ENCODE peak calls at places on chromosomes 13 and 19, in seven cellular contexts. One of them, this sample, is unnamed.

GRCh38 chr19:867301-867793 is 7.9 kb downstream of the CFD start:
- DNase-seq in breast epithelium: no peak
- DNase-seq in stomach: no peak
- DNase-seq in ovary: no peak
- DNase-seq in tibial nerve: no peak
- DNase-seq in heart left ventricle: no peak
- DNase-seq in endothelial cell of umbilical vein: no peak
- DNase-seq in this sample: no peak

GRCh38 chr13:66977156-66977555 is 253.0 kb downstream of the PCDH9 start:
- DNase-seq in breast epithelium: no peak
- DNase-seq in stomach: no peak
- DNase-seq in ovary: no peak
- DNase-seq in heart left ventricle: no peak
- DNase-seq in endothelial cell of umbilical vein: no peak
- DNase-seq in tibial nerve: no peak
- DNase-seq in this sample: no peak

GRCh38 chr13:104553156-104553555 is 1486.9 kb upstream of the SLC10A2 start:
- DNase-seq in breast epithelium: no peak
- DNase-seq in stomach: no peak
- DNase-seq in heart left ventricle: no peak
- DNase-seq in endothelial cell of umbilical vein: peak; percentile 76
- DNase-seq in tibial nerve: no peak
- DNase-seq in ovary: no peak
- DNase-seq in this sample: no peak

GRCh38 chr13:32783067-32783466 is 196.8 kb downstream of the PDS5B start:
- DNase-seq in stomach: no peak
- DNase-seq in heart left ventricle: no peak
- DNase-seq in breast epithelium: no peak
- DNase-seq in tibial nerve: no peak
- DNase-seq in ovary: no peak
- DNase-seq in endothelial cell of umbilical vein: no peak
- DNase-seq in this sample: no peak

GRCh38 chr13:94329277-94329676 is 150.2 kb downstream of the DCT start:
- DNase-seq in breast epithelium: no peak
- DNase-seq in tibial nerve: no peak
- DNase-seq in heart left ventricle: no peak
- DNase-seq in stomach: no peak
- DNase-seq in endothelial cell of umbilical vein: no peak
- DNase-seq in ovary: peak; percentile 32
- DNase-seq in this sample: peak; percentile 53

GRCh38 chr19:43504426-43505185 is at the start of gene PHLDB3:
- DNase-seq in tibial nerve: no peak
- DNase-seq in stomach: peak; percentile 50
- DNase-seq in endothelial cell of umbilical vein: peak; percentile 6
- DNase-seq in ovary: peak; percentile 59
- DNase-seq in breast epithelium: peak; percentile 68
- DNase-seq in heart left ventricle: peak; percentile 55
- DNase-seq in this sample: no peak

GRCh38 chr13:50320297-50320862 is 305.1 kb downstream of the KCNRG start:
- DNase-seq in endothelial cell of umbilical vein: peak; percentile 65
- DNase-seq in heart left ventricle: no peak
- DNase-seq in tibial nerve: no peak
- DNase-seq in breast epithelium: no peak
- DNase-seq in stomach: no peak
- DNase-seq in ovary: no peak
- DNase-seq in this sample: no peak

GRCh38 chr19:6828698-6829633 is 56.5 kb downstream of the VAV1 start:
- DNase-seq in tibial nerve: no peak
- DNase-seq in heart left ventricle: no peak
- DNase-seq in endothelial cell of umbilical vein: no peak
- DNase-seq in stomach: no peak
- DNase-seq in ovary: no peak
- DNase-seq in breast epithelium: no peak
- DNase-seq in this sample: no peak

GRCh38 chr13:102781591-102781990 is 8.0 kb upstream of the TEX30 start:
- DNase-seq in heart left ventricle: no peak
- DNase-seq in stomach: no peak
- DNase-seq in endothelial cell of umbilical vein: no peak
- DNase-seq in ovary: no peak
- DNase-seq in tibial nerve: no peak
- DNase-seq in breast epithelium: no peak
- DNase-seq in this sample: no peak

GRCh38 chr13:48902421-48902820 is 73.3 kb upstream of the FNDC3A start:
- DNase-seq in breast epithelium: no peak
- DNase-seq in ovary: no peak
- DNase-seq in endothelial cell of umbilical vein: no peak
- DNase-seq in heart left ventricle: no peak
- DNase-seq in stomach: no peak
- DNase-seq in tibial nerve: no peak
- DNase-seq in this sample: no peak

GRCh38 chr13:35995136-35995535 is 136.0 kb downstream of the DCLK1 start:
- DNase-seq in endothelial cell of umbilical vein: no peak
- DNase-seq in heart left ventricle: no peak
- DNase-seq in stomach: no peak
- DNase-seq in tibial nerve: no peak
- DNase-seq in ovary: no peak
- DNase-seq in breast epithelium: no peak
- DNase-seq in this sample: no peak

GRCh38 chr13:24161010-24161775 is 673 bp downstream of the SPATA13 start:
- DNase-seq in endothelial cell of umbilical vein: peak; percentile 19
- DNase-seq in tibial nerve: no peak
- DNase-seq in stomach: peak; percentile 78
- DNase-seq in heart left ventricle: peak; percentile 45
- DNase-seq in ovary: peak; percentile 52
- DNase-seq in breast epithelium: peak; percentile 60
- DNase-seq in this sample: no peak

GRCh38 chr19:38898788-38899446 is 501 bp downstream of the SIRT2 start:
- DNase-seq in breast epithelium: no peak
- DNase-seq in heart left ventricle: no peak
- DNase-seq in endothelial cell of umbilical vein: no peak
- DNase-seq in stomach: peak; percentile 27
- DNase-seq in tibial nerve: no peak
- DNase-seq in ovary: no peak
- DNase-seq in this sample: no peak

DNA sequence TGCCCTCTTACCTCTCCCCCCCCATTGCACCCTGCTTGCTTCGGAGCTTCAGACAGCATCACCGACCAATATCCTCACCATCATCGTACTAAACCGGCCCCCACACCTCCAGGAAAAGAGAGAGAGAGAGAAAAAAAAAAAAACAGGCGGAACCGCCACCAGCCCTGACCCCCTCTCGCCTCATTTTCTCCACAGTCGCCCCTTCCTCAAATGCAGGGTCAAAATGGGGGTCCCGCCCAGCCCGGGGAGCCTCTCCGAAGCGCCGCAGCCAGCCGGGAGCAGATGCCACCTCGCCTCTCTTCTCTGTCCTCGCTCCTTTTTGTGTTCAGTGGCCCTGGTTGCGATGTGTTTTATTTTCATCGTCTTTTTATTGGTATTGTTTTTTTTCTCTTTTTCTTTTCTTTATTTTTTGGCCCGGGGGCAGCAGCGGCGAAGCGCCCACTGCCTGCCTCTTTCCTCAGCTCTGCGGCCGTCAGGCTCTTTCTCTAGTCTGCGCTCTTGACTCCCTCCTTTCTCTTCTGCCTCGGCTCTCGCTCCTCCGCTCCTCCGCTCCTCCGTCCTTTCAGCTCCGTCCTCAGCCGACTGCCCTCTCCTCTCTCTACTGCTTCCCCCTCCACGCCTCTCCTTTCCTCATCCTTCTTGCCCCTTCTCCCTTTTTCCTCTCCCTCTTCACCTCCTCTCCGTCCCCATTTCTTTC is 41.4 kb downstream of the DEDD2 start:
- DNase-seq in tibial nerve: no peak
- DNase-seq in breast epithelium: no peak
- DNase-seq in heart left ventricle: no peak
- DNase-seq in ovary: no peak
- DNase-seq in endothelial cell of umbilical vein: peak; percentile 12
- DNase-seq in stomach: no peak
- DNase-seq in this sample: no peak
- H3K27me3 ChIP-seq in tibial nerve: peaks cover 3% of the 10 kb centered on the region
- H3K27me3 ChIP-seq in breast epithelium: peaks cover 2% of the 10 kb centered on the region
- H3K27me3 ChIP-seq in heart left ventricle: peaks cover 50% of the 10 kb centered on the region
- H3K27me3 ChIP-seq in ovary: no peaks in the 10 kb centered on the region
- H3K27me3 ChIP-seq in endothelial cell of umbilical vein: peaks cover 57% of the 10 kb centered on the region
- H3K27me3 ChIP-seq in stomach: peaks cover 96% of the 10 kb centered on the region
- H3K27me3 ChIP-seq in this sample: peaks cover 84% of the 10 kb centered on the region

GRCh38 chr13:60482012-60482411 is 85.0 kb downstream of the TDRD3 start:
- DNase-seq in breast epithelium: no peak
- DNase-seq in tibial nerve: no peak
- DNase-seq in endothelial cell of umbilical vein: no peak
- DNase-seq in stomach: no peak
- DNase-seq in ovary: no peak
- DNase-seq in heart left ventricle: no peak
- DNase-seq in this sample: no peak

DNA sequence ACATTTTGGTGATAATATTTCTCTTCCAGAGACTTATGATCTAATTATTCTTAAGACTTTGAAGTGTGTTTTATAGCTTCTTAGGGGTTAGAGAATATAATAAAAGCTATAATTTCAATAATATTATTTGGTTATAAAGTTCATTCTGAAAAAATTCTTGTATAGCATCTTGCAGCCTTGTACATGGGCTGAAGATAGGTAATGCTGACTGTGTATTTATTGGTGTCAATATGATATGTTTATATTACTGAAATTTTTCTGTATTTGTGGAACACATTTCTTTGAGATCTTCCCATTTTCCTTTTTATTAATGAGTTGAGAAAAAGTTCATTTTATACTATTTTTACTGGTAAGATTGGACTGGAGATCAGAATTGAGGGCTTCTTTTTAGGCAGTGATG is 87.8 kb downstream of the TDRD3 start:
- DNase-seq in heart left ventricle: no peak
- DNase-seq in breast epithelium: no peak
- DNase-seq in ovary: no peak
- DNase-seq in endothelial cell of umbilical vein: no peak
- DNase-seq in tibial nerve: no peak
- DNase-seq in stomach: no peak
- DNase-seq in this sample: no peak
- TF ChIP-seq POLR2A in heart left ventricle: no peak
- TF ChIP-seq POLR2A in breast epithelium: no peak
- TF ChIP-seq POLR2A in ovary: no peak
- TF ChIP-seq POLR2A in endothelial cell of umbilical vein: no peak
- TF ChIP-seq POLR2A in tibial nerve: no peak
- TF ChIP-seq POLR2A in stomach: no peak
- TF ChIP-seq POLR2A in this sample: no peak

GRCh38 chr19:50490991-50491472 is 14.4 kb upstream of the GARIN5A start:
- DNase-seq in breast epithelium: no peak
- DNase-seq in endothelial cell of umbilical vein: no peak
- DNase-seq in heart left ventricle: peak; percentile 28
- DNase-seq in tibial nerve: no peak
- DNase-seq in ovary: no peak
- DNase-seq in stomach: no peak
- DNase-seq in this sample: no peak

GRCh38 chr19:50488795-50489194 is 12.1 kb upstream of the GARIN5A start:
- DNase-seq in breast epithelium: no peak
- DNase-seq in ovary: no peak
- DNase-seq in tibial nerve: no peak
- DNase-seq in heart left ventricle: no peak
- DNase-seq in stomach: no peak
- DNase-seq in endothelial cell of umbilical vein: no peak
- DNase-seq in this sample: no peak

GRCh38 chr19:50490411-50490811 is 13.8 kb upstream of the GARIN5A start:
- DNase-seq in ovary: no peak
- DNase-seq in heart left ventricle: peak; percentile 22
- DNase-seq in stomach: no peak
- DNase-seq in endothelial cell of umbilical vein: no peak
- DNase-seq in tibial nerve: no peak
- DNase-seq in breast epithelium: no peak
- DNase-seq in this sample: no peak

GRCh38 chr19:50486823-50487515 is 10.3 kb upstream of the GARIN5A start:
- DNase-seq in tibial nerve: no peak
- DNase-seq in heart left ventricle: no peak
- DNase-seq in stomach: no peak
- DNase-seq in endothelial cell of umbilical vein: peak; percentile 15
- DNase-seq in ovary: no peak
- DNase-seq in breast epithelium: no peak
- DNase-seq in this sample: no peak

DNA sequence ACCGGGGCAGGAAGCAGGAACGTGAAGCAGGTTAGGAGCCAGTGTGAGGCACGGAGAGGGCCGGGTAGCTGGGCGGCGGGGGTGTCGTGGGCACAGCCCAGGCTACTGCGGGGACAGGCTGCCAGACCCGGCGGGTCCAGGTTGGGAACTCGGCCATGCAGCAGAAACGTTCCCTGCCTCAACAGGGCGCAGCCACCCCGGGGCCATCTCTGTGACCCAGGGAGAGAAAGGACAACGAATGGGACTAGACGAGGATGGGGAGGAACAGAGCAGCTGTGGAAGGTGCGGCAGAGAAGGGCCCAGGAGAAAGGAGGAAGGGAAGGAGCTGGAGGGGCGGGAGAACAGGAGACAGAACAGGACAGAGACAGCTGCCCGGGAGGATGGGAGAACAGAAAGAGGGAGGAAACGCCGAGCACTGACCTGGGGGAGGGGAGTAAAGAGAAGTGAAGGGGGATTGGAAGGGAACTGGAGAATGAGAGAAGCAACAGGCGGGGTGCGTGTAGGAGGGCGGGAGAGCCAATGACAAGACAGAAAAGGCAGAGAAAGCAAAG is 12.9 kb upstream of the GARIN5A start:
- DNase-seq in heart left ventricle: no peak
- DNase-seq in tibial nerve: no peak
- DNase-seq in stomach: no peak
- DNase-seq in endothelial cell of umbilical vein: no peak
- DNase-seq in ovary: no peak
- DNase-seq in breast epithelium: no peak
- DNase-seq in this sample: no peak
- H3K27me3 ChIP-seq in heart left ventricle: peaks cover 3% of the 10 kb centered on the region
- H3K27me3 ChIP-seq in tibial nerve: no peaks in the 10 kb centered on the region
- H3K27me3 ChIP-seq in stomach: peaks cover 50% of the 10 kb centered on the region
- H3K27me3 ChIP-seq in endothelial cell of umbilical vein: peaks cover 10% of the 10 kb centered on the region
- H3K27me3 ChIP-seq in ovary: no peaks in the 10 kb centered on the region
- H3K27me3 ChIP-seq in breast epithelium: no peaks in the 10 kb centered on the region
- H3K27me3 ChIP-seq in this sample: peaks cover 53% of the 10 kb centered on the region

GRCh38 chr19:50190439-50190891 is 13.0 kb upstream of the MYH14 start:
- DNase-seq in tibial nerve: no peak
- DNase-seq in endothelial cell of umbilical vein: no peak
- DNase-seq in breast epithelium: no peak
- DNase-seq in heart left ventricle: no peak
- DNase-seq in stomach: peak; percentile 60
- DNase-seq in ovary: no peak
- DNase-seq in this sample: no peak

GRCh38 chr19:50192463-50193211 is 10.8 kb upstream of the MYH14 start:
- DNase-seq in ovary: no peak
- DNase-seq in stomach: no peak
- DNase-seq in heart left ventricle: no peak
- DNase-seq in endothelial cell of umbilical vein: no peak
- DNase-seq in breast epithelium: no peak
- DNase-seq in tibial nerve: no peak
- DNase-seq in this sample: no peak

GRCh38 chr19:50191270-50191669 is 12.2 kb upstream of the MYH14 start:
- DNase-seq in tibial nerve: no peak
- DNase-seq in endothelial cell of umbilical vein: no peak
- DNase-seq in heart left ventricle: no peak
- DNase-seq in stomach: no peak
- DNase-seq in ovary: no peak
- DNase-seq in breast epithelium: no peak
- DNase-seq in this sample: no peak

GRCh38 chr19:50187937-50188336 is 15.5 kb upstream of the MYH14 start:
- DNase-seq in stomach: no peak
- DNase-seq in tibial nerve: no peak
- DNase-seq in ovary: no peak
- DNase-seq in endothelial cell of umbilical vein: no peak
- DNase-seq in heart left ventricle: no peak
- DNase-seq in breast epithelium: no peak
- DNase-seq in this sample: no peak

GRCh38 chr19:50189326-50189725 is 14.1 kb upstream of the MYH14 start:
- DNase-seq in heart left ventricle: no peak
- DNase-seq in stomach: no peak
- DNase-seq in tibial nerve: no peak
- DNase-seq in endothelial cell of umbilical vein: no peak
- DNase-seq in ovary: no peak
- DNase-seq in breast epithelium: no peak
- DNase-seq in this sample: no peak
- TF ChIP-seq POLR2A in heart left ventricle: no peak
- TF ChIP-seq POLR2A in stomach: no peak
- TF ChIP-seq POLR2A in tibial nerve: no peak
- TF ChIP-seq POLR2A in endothelial cell of umbilical vein: no peak
- TF ChIP-seq POLR2A in ovary: no peak
- TF ChIP-seq POLR2A in breast epithelium: no peak
- TF ChIP-seq POLR2A in this sample: no peak

This sample was measured in esophagus muscularis mucosa.